ENCODE peak calls at places on chromosomes 11 and 22, in seven cellular contexts. N is HCT116, P is H1, G is K562, E is SK-N-SH, H is HepG2, I is GM12878. J is an unnamed sample.

GRCh38 chr22:30226192-30226832 is 20.2 kb downstream of the LIF start:
- DNase-seq in G (no peak), I (no peak), E (no peak), P (no peak), N (no peak), H (peak), J (no peak)

GRCh38 chr11:118054712-118055640 is 21.9 kb upstream of the TMPRSS4 start:
- DNase-seq in N (no peak), I (no peak), P (no peak), E (no peak), G (no peak), H (no peak), J (no peak)

GRCh38 chr11:94786264-94787126 is 18.3 kb downstream of the AMOTL1 start:
- DNase-seq in E (peak), I (no peak), G (peak), N (no peak), P (no peak), H (peak), J (no peak)

GRCh38 chr11:61627831-61628753 is 47.2 kb upstream of the SYT7 start:
- DNase-seq in I (no peak), G (peak), N (peak), E (peak), P (no peak), H (peak), J (no peak)

GRCh38 chr22:39170825-39171622 is 18.5 kb upstream of the CBX7 start:
- DNase-seq in G (peak), H (peak), N (peak), P (no peak), E (peak), I (peak), J (no peak)

GRCh38 chr11:16226245-16226644 is 130.1 kb downstream of the SOX6 start:
- DNase-seq in G (peak), N (no peak), E (peak), P (no peak), I (no peak), H (peak), J (peak)

GRCh38 chr11:113384551-113384950 is 3.0 kb upstream of the ANKK1 start:
- DNase-seq in H (peak), G (no peak), E (no peak), P (no peak), I (no peak), N (no peak), J (no peak)

GRCh38 chr11:72308226-72309073 is 64.5 kb upstream of the PHOX2A start:
- DNase-seq in H (no peak), I (no peak), E (peak), N (no peak), P (no peak), G (peak), J (peak)

GRCh38 chr11:76207642-76208378 is 1.5 kb upstream of the WNT11 start:
- DNase-seq in E (peak), H (peak), N (peak), I (no peak), P (no peak), G (peak), J (peak)

GRCh38 chr11:36540998-36541397 is 26.8 kb upstream of the RAG1 start:
- DNase-seq in G (peak), P (peak), E (peak), H (peak), N (peak), I (peak), J (no peak)

GRCh38 chr11:3231851-3232744 is at the start of gene MRGPRE:
- DNase-seq in G (peak), E (peak), I (no peak), P (no peak), N (no peak), H (no peak), J (no peak)

GRCh38 chr22:40594346-40594745 is 42.2 kb downstream of the MRTFA start:
- DNase-seq in E (no peak), H (no peak), P (no peak), I (no peak), G (no peak), N (no peak), J (no peak)

GRCh38 chr11:38683484-38683883 is 2085.4 kb upstream of the RAG2 start:
- DNase-seq in I (no peak), H (no peak), G (no peak), E (no peak), N (no peak), P (no peak), J (no peak)

GRCh38 chr22:25176175-25176574 is 23.5 kb upstream of the CRYBB3 start:
- DNase-seq in E (no peak), H (no peak), P (no peak), N (no peak), I (no peak), G (no peak), J (no peak)

GRCh38 chr11:119056397-119056999 is 507 bp downstream of the HYOU1 start:
- DNase-seq in E (peak), I (no peak), N (no peak), P (no peak), G (peak), H (no peak), J (no peak)

GRCh38 chr11:96015911-96016565 is 92.1 kb upstream of the MTMR2 start:
- DNase-seq in H (peak), N (no peak), P (no peak), I (no peak), G (no peak), E (peak), J (no peak)

GRCh38 chr11:1230121-1230455 is 7.2 kb downstream of the MUC5B start:
- DNase-seq in H (no peak), G (no peak), N (no peak), E (no peak), P (no peak), I (no peak), J (no peak)

GRCh38 chr11:282630-283360 is 4.6 kb downstream of the NLRP6 start:
- DNase-seq in I (no peak), G (no peak), E (peak), H (no peak), P (no peak), N (no peak), J (no peak)

GRCh38 chr22:26846645-26847044 is 189.3 kb downstream of the MIAT start:
- DNase-seq in P (no peak), G (no peak), H (no peak), E (no peak), N (no peak), I (no peak), J (no peak)

GRCh38 chr11:127925430-127925829 is 661.9 kb downstream of the ETS1 start:
- DNase-seq in H (no peak), G (no peak), E (no peak), P (no peak), N (no peak), I (no peak), J (no peak)

GRCh38 chr11:58905716-58906547 is 33.4 kb upstream of the GLYATL1 start:
- DNase-seq in P (peak), I (no peak), E (peak), G (no peak), H (no peak), N (no peak), J (peak)

GRCh38 chr11:17597770-17598169 is 50.7 kb downstream of the OTOG start:
- DNase-seq in H (no peak), G (no peak), P (no peak), N (no peak), I (no peak), E (no peak), J (no peak)

GRCh38 chr11:116683982-116684381 is 88.8 kb downstream of the BUD13 start:
- DNase-seq in I (no peak), P (no peak), E (no peak), H (no peak), N (no peak), G (no peak), J (no peak)

GRCh38 chr22:26289486-26290250 is 120.4 kb downstream of the SEZ6L start:
- DNase-seq in G (no peak), N (no peak), E (no peak), H (no peak), I (no peak), P (no peak), J (no peak)

GRCh38 chr22:31279327-31279669 is 13.0 kb downstream of the PIK3IP1 start:
- DNase-seq in N (no peak), H (no peak), P (no peak), I (no peak), E (no peak), G (no peak), J (no peak)

GRCh38 chr22:47788461-47788860 is 1026.0 kb downstream of the TBC1D22A start:
- DNase-seq in I (no peak), N (no peak), H (no peak), G (no peak), P (no peak), E (no peak), J (no peak)

GRCh38 chr22:45271667-45272188 is 13.0 kb upstream of the UPK3A start:
- DNase-seq in N (no peak), G (no peak), P (no peak), E (no peak), H (peak), I (no peak), J (no peak)

GRCh38 chr11:110468095-110468494 is 38.3 kb downstream of the FDX1 start:
- DNase-seq in E (no peak), H (peak), P (no peak), I (no peak), G (no peak), N (no peak), J (no peak)

DNA sequence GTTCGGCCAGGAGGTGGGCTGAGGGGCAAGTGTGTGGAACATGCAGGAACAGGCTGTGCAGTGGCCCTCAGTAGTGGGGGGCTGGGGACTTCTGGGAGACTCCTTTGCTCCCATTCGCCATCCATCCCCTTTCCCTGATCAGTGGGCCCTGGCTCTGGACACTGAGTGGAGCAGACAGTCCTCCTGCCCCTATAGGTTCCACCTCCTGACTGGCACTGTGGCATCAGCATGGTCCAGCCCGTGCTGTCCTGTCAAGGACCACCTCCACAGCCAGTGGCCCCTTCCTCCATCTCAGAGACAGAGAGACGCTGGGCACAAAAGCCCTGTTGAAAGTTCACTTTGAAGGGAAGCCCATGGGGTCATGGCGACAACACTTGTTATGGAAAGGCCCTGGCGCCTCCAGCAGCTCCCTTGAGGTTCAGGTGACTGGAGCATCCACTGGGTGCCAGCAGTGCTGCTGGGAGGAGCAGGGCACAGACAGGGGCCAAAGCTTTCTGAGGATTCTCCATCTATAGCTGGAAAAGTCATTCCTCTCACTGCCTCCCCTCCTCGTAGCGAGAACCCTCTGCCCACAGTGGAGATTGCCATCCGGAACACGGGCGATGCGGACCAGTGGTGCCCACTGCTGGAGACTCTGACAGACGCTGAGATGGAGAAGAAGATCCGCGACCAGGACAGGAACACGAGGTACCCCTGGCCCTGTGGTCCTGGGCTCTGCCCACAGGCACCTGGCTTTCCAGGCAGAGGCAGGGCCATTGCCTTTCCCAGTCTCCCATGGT is 5.6 kb downstream of the DERL3 start:
- DNase-seq in P (no peak), H (no peak), N (no peak), G (no peak), I (no peak), E (peak), J (no peak)
- H3K9ac ChIP-seq in P (no peak), H (no peak), N (no peak), G (no peak), I (no peak), E (no peak), J (no peak)

DNA sequence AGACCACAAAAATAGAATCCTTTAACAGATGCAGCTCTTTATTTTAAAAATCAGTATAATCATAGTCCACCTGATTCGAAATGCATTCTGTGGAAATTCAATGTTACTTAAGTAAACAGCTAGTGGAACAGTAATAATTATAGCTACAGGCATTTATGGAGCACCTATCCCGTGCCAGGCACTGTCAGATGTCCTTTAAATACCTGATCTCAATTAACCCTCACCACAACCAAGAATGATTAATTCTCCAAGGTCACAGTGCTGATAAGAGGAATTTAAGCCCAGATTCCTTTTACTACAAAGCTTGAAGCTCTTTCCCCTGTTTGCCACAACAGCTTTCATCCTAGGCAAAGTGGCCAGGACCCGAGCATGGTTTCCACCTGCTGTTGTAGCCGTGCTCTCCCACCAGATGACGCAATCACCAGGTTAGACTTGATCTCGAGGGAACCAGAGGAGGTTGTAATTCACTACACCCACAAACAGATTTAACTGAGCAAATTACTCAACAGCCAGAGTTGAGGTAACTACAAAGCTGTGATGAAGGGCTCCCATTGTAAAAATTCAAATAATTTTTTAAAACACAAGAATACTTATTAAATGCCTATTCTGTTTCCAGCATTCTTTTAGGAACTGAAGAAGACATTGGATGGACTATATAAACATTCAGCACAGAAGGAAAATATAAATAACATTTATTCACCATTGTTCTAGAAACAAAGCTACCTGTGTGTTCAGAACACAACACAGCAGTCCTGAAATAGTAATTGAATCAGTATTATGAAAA is 10.3 kb downstream of the PRDM10 start:
- DNase-seq in G (peak), N (peak), P (no peak), I (no peak), H (peak), E (peak), J (no peak)
- H3K27ac ChIP-seq in G (no peak), N (no peak), P (no peak), I (no peak), H (peak), E (peak), J (no peak)

DNA sequence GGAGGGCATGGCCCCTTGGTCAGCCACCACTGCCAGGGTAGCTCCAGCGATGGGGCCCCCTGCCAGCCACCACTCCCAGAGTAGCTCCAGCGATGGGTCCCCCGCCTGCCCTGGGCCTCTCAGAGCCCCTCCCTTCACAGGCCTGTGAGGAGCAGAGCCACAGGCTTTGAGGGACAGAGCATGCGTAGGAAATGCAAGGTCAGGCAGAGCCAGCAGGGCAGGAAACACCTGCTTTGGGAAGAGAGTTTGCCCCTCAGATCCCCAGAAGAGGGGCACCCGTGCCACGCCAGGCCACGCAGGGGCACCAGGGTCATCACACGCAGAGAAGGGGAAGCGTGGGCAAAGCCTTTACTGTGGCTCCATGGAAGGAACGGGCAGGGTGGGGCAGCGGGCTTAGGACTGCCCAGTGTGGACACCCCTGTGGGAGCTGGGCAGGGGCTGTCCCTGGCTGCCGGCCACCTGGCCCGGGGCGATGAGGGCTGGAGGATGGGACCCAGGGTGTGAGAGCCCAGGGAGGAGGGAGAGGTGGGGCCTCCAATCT is 477.8 kb downstream of the BRD1 start:
- DNase-seq in G (no peak), N (no peak), I (no peak), P (no peak), E (no peak), H (no peak), J (no peak)
- TF ChIP-seq POLR2AphosphoS5 in G (no peak), N (no peak), I (no peak), P (no peak), E (no peak), H (no peak), J (no peak)

GRCh38 chr22:22024440-22024839 is 41.9 kb upstream of the TOP3B start:
- DNase-seq in P (no peak), N (no peak), H (no peak), I (no peak), E (no peak), G (no peak), J (no peak)

GRCh38 chr22:22025320-22026156 is 43.0 kb upstream of the TOP3B start:
- DNase-seq in P (no peak), E (no peak), N (no peak), H (no peak), G (no peak), I (no peak), J (no peak)

GRCh38 chr22:22027955-22028354 is 45.4 kb upstream of the TOP3B start:
- DNase-seq in P (no peak), N (no peak), E (no peak), H (no peak), G (no peak), I (no peak), J (no peak)

GRCh38 chr22:22023581-22024137 is 41.1 kb upstream of the TOP3B start:
- DNase-seq in I (no peak), E (no peak), H (no peak), P (no peak), G (peak), N (no peak), J (no peak)

GRCh38 chr22:22026157-22026831 is 43.7 kb upstream of the TOP3B start:
- DNase-seq in N (no peak), P (no peak), E (no peak), I (peak), H (no peak), G (no peak), J (no peak)
- H3K9ac ChIP-seq in N (no peak), P (no peak), E (no peak), I (peak), H (no peak), G (peak), J (no peak)

DNA sequence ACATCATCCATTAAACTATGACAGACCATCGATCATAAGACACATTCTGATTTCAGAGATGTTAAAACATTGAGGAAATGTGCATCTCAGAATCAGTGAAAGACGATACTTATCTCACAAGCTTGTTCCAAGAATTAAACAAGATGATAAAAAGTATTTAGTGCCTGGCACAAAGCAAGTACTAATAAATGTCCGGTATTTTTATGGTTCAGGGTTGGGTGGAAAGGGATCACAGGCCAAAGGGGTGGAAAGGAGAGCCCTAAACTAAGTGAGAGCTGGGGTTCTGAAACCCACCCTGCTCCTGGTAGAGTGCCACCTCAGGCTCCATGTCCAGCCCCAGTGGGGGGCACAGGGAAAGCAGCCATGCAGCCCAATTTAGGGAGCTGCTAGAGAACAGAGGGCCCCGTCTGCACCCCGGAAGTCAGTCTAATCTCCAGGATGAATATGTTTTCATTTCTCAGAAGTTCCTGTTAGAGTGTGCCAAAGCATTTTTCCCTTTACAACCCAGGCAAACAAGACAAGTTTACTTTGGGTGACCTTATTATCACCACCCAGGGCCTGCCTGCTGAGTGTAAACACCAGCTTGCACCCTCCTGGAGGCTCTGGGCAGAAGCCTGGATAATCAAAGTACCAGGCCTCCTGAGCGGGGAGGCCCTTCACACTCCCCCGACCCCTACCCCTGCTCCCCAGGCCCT is 3.8 kb upstream of the CREB3L1 start:
- DNase-seq in H (peak), G (peak), N (no peak), P (no peak), I (no peak), E (no peak), J (no peak)
- H3K27ac ChIP-seq in H (no peak), G (peak), N (no peak), P (no peak), I (no peak), E (peak), J (peak)

J was measured in SK-N-MC.